ENCODE peak calls at places on chromosomes 11 and 22, in eight cellular contexts. One of them, this sample, is unnamed.

GRCh38 chr22:17890892-17891291 is 116.6 kb upstream of the BID start:
- DNase-seq in GM23338: no peak
- DNase-seq in stimulated activated effector memory CD8-positive, alpha-beta T cell treated with anti-CD3 and anti-CD28 coated beads, Interleukin-12 subunit alpha, Interleukin-12 subunit beta, amount 100 ng/mL, for 72 hours: no peak
- DNase-seq in cardiac fibroblast: no peak
- DNase-seq in heart right ventricle: no peak
- DNase-seq in T-helper 22 cell: no peak
- DNase-seq in ACHN: no peak
- DNase-seq in NCI-H526 treated with DMSO at 0.1 percent for 48 hours: no peak
- DNase-seq in this sample: no peak

GRCh38 chr22:35589071-35589735 is 27.9 kb downstream of the MB start:
- DNase-seq in GM23338: no peak
- DNase-seq in stimulated activated effector memory CD8-positive, alpha-beta T cell treated with anti-CD3 and anti-CD28 coated beads, Interleukin-12 subunit alpha, Interleukin-12 subunit beta, amount 100 ng/mL, for 72 hours: no peak
- DNase-seq in cardiac fibroblast: peak
- DNase-seq in heart right ventricle: no peak
- DNase-seq in T-helper 22 cell: no peak
- DNase-seq in ACHN: peak
- DNase-seq in NCI-H526 treated with DMSO at 0.1 percent for 48 hours: no peak
- DNase-seq in this sample: peak

GRCh38 chr11:16494918-16495691 is 138.8 kb upstream of the SOX6 start:
- DNase-seq in GM23338: no peak
- DNase-seq in stimulated activated effector memory CD8-positive, alpha-beta T cell treated with anti-CD3 and anti-CD28 coated beads, Interleukin-12 subunit alpha, Interleukin-12 subunit beta, amount 100 ng/mL, for 72 hours: no peak
- DNase-seq in cardiac fibroblast: no peak
- DNase-seq in heart right ventricle: no peak
- DNase-seq in T-helper 22 cell: no peak
- DNase-seq in ACHN: no peak
- DNase-seq in NCI-H526 treated with DMSO at 0.1 percent for 48 hours: no peak
- DNase-seq in this sample: no peak

GRCh38 chr11:59610289-59610688 is 5.3 kb downstream of the OSBP start:
- DNase-seq in GM23338: no peak
- DNase-seq in stimulated activated effector memory CD8-positive, alpha-beta T cell treated with anti-CD3 and anti-CD28 coated beads, Interleukin-12 subunit alpha, Interleukin-12 subunit beta, amount 100 ng/mL, for 72 hours: no peak
- DNase-seq in cardiac fibroblast: no peak
- DNase-seq in heart right ventricle: no peak
- DNase-seq in T-helper 22 cell: no peak
- DNase-seq in ACHN: no peak
- DNase-seq in NCI-H526 treated with DMSO at 0.1 percent for 48 hours: no peak
- DNase-seq in this sample: no peak

GRCh38 chr11:18633256-18634139 is 644 bp downstream of the SPTY2D1 start:
- DNase-seq in GM23338: peak
- DNase-seq in stimulated activated effector memory CD8-positive, alpha-beta T cell treated with anti-CD3 and anti-CD28 coated beads, Interleukin-12 subunit alpha, Interleukin-12 subunit beta, amount 100 ng/mL, for 72 hours: peak
- DNase-seq in cardiac fibroblast: peak
- DNase-seq in heart right ventricle: peak
- DNase-seq in T-helper 22 cell: no peak
- DNase-seq in ACHN: peak
- DNase-seq in NCI-H526 treated with DMSO at 0.1 percent for 48 hours: peak
- DNase-seq in this sample: no peak

GRCh38 chr22:27412866-27413445 is 388.6 kb downstream of the MN1 start:
- DNase-seq in GM23338: no peak
- DNase-seq in stimulated activated effector memory CD8-positive, alpha-beta T cell treated with anti-CD3 and anti-CD28 coated beads, Interleukin-12 subunit alpha, Interleukin-12 subunit beta, amount 100 ng/mL, for 72 hours: no peak
- DNase-seq in cardiac fibroblast: no peak
- DNase-seq in heart right ventricle: no peak
- DNase-seq in T-helper 22 cell: no peak
- DNase-seq in ACHN: no peak
- DNase-seq in NCI-H526 treated with DMSO at 0.1 percent for 48 hours: no peak
- DNase-seq in this sample: no peak

GRCh38 chr11:83836883-83837654 is 550.9 kb upstream of the CCDC90B start:
- DNase-seq in GM23338: peak
- DNase-seq in stimulated activated effector memory CD8-positive, alpha-beta T cell treated with anti-CD3 and anti-CD28 coated beads, Interleukin-12 subunit alpha, Interleukin-12 subunit beta, amount 100 ng/mL, for 72 hours: no peak
- DNase-seq in cardiac fibroblast: peak
- DNase-seq in heart right ventricle: peak
- DNase-seq in T-helper 22 cell: no peak
- DNase-seq in ACHN: peak
- DNase-seq in NCI-H526 treated with DMSO at 0.1 percent for 48 hours: peak
- DNase-seq in this sample: no peak

GRCh38 chr11:130055637-130056036 is 14.1 kb upstream of the APLP2 start:
- DNase-seq in GM23338: no peak
- DNase-seq in stimulated activated effector memory CD8-positive, alpha-beta T cell treated with anti-CD3 and anti-CD28 coated beads, Interleukin-12 subunit alpha, Interleukin-12 subunit beta, amount 100 ng/mL, for 72 hours: no peak
- DNase-seq in cardiac fibroblast: peak
- DNase-seq in heart right ventricle: no peak
- DNase-seq in T-helper 22 cell: no peak
- DNase-seq in ACHN: no peak
- DNase-seq in NCI-H526 treated with DMSO at 0.1 percent for 48 hours: no peak
- DNase-seq in this sample: no peak

GRCh38 chr11:69664103-69664775 is 10.9 kb downstream of the LTO1 start:
- DNase-seq in GM23338: no peak
- DNase-seq in stimulated activated effector memory CD8-positive, alpha-beta T cell treated with anti-CD3 and anti-CD28 coated beads, Interleukin-12 subunit alpha, Interleukin-12 subunit beta, amount 100 ng/mL, for 72 hours: no peak
- DNase-seq in cardiac fibroblast: no peak
- DNase-seq in heart right ventricle: no peak
- DNase-seq in T-helper 22 cell: no peak
- DNase-seq in ACHN: no peak
- DNase-seq in NCI-H526 treated with DMSO at 0.1 percent for 48 hours: no peak
- DNase-seq in this sample: no peak

GRCh38 chr22:43153916-43154315 is 2.6 kb downstream of the TSPO start:
- DNase-seq in GM23338: no peak
- DNase-seq in stimulated activated effector memory CD8-positive, alpha-beta T cell treated with anti-CD3 and anti-CD28 coated beads, Interleukin-12 subunit alpha, Interleukin-12 subunit beta, amount 100 ng/mL, for 72 hours: no peak
- DNase-seq in cardiac fibroblast: no peak
- DNase-seq in heart right ventricle: no peak
- DNase-seq in T-helper 22 cell: no peak
- DNase-seq in ACHN: no peak
- DNase-seq in NCI-H526 treated with DMSO at 0.1 percent for 48 hours: no peak
- DNase-seq in this sample: no peak

GRCh38 chr11:112292785-112293407 is 32.2 kb upstream of the PLET1 start:
- DNase-seq in GM23338: no peak
- DNase-seq in stimulated activated effector memory CD8-positive, alpha-beta T cell treated with anti-CD3 and anti-CD28 coated beads, Interleukin-12 subunit alpha, Interleukin-12 subunit beta, amount 100 ng/mL, for 72 hours: no peak
- DNase-seq in cardiac fibroblast: peak
- DNase-seq in heart right ventricle: no peak
- DNase-seq in T-helper 22 cell: no peak
- DNase-seq in ACHN: peak
- DNase-seq in NCI-H526 treated with DMSO at 0.1 percent for 48 hours: no peak
- DNase-seq in this sample: peak

GRCh38 chr11:64947202-64947814 is 11.6 kb upstream of the GPHA2 start:
- DNase-seq in GM23338: no peak
- DNase-seq in stimulated activated effector memory CD8-positive, alpha-beta T cell treated with anti-CD3 and anti-CD28 coated beads, Interleukin-12 subunit alpha, Interleukin-12 subunit beta, amount 100 ng/mL, for 72 hours: no peak
- DNase-seq in cardiac fibroblast: peak
- DNase-seq in heart right ventricle: no peak
- DNase-seq in T-helper 22 cell: no peak
- DNase-seq in ACHN: no peak
- DNase-seq in NCI-H526 treated with DMSO at 0.1 percent for 48 hours: no peak
- DNase-seq in this sample: no peak

GRCh38 chr11:94838027-94838610 is 70.0 kb downstream of the AMOTL1 start:
- DNase-seq in GM23338: no peak
- DNase-seq in stimulated activated effector memory CD8-positive, alpha-beta T cell treated with anti-CD3 and anti-CD28 coated beads, Interleukin-12 subunit alpha, Interleukin-12 subunit beta, amount 100 ng/mL, for 72 hours: no peak
- DNase-seq in cardiac fibroblast: no peak
- DNase-seq in heart right ventricle: no peak
- DNase-seq in T-helper 22 cell: no peak
- DNase-seq in ACHN: no peak
- DNase-seq in NCI-H526 treated with DMSO at 0.1 percent for 48 hours: no peak
- DNase-seq in this sample: no peak

GRCh38 chr11:119461250-119461963 is 38.4 kb upstream of the THY1 start:
- DNase-seq in GM23338: peak
- DNase-seq in stimulated activated effector memory CD8-positive, alpha-beta T cell treated with anti-CD3 and anti-CD28 coated beads, Interleukin-12 subunit alpha, Interleukin-12 subunit beta, amount 100 ng/mL, for 72 hours: no peak
- DNase-seq in cardiac fibroblast: no peak
- DNase-seq in heart right ventricle: no peak
- DNase-seq in T-helper 22 cell: no peak
- DNase-seq in ACHN: no peak
- DNase-seq in NCI-H526 treated with DMSO at 0.1 percent for 48 hours: no peak
- DNase-seq in this sample: no peak

GRCh38 chr22:46352691-46353386 is 17.3 kb downstream of the TRMU start:
- DNase-seq in GM23338: no peak
- DNase-seq in stimulated activated effector memory CD8-positive, alpha-beta T cell treated with anti-CD3 and anti-CD28 coated beads, Interleukin-12 subunit alpha, Interleukin-12 subunit beta, amount 100 ng/mL, for 72 hours: no peak
- DNase-seq in cardiac fibroblast: peak
- DNase-seq in heart right ventricle: peak
- DNase-seq in T-helper 22 cell: no peak
- DNase-seq in ACHN: peak
- DNase-seq in NCI-H526 treated with DMSO at 0.1 percent for 48 hours: no peak
- DNase-seq in this sample: no peak

GRCh38 chr22:45708145-45708544 is 36.5 kb downstream of the ATXN10 start:
- DNase-seq in GM23338: no peak
- DNase-seq in stimulated activated effector memory CD8-positive, alpha-beta T cell treated with anti-CD3 and anti-CD28 coated beads, Interleukin-12 subunit alpha, Interleukin-12 subunit beta, amount 100 ng/mL, for 72 hours: no peak
- DNase-seq in cardiac fibroblast: no peak
- DNase-seq in heart right ventricle: no peak
- DNase-seq in T-helper 22 cell: no peak
- DNase-seq in ACHN: no peak
- DNase-seq in NCI-H526 treated with DMSO at 0.1 percent for 48 hours: no peak
- DNase-seq in this sample: no peak

GRCh38 chr11:9057032-9057431 is 34.4 kb downstream of the SCUBE2 start:
- DNase-seq in GM23338: no peak
- DNase-seq in stimulated activated effector memory CD8-positive, alpha-beta T cell treated with anti-CD3 and anti-CD28 coated beads, Interleukin-12 subunit alpha, Interleukin-12 subunit beta, amount 100 ng/mL, for 72 hours: no peak
- DNase-seq in cardiac fibroblast: no peak
- DNase-seq in heart right ventricle: no peak
- DNase-seq in T-helper 22 cell: no peak
- DNase-seq in ACHN: no peak
- DNase-seq in NCI-H526 treated with DMSO at 0.1 percent for 48 hours: no peak
- DNase-seq in this sample: no peak

GRCh38 chr11:79179087-79179486 is 261.7 kb downstream of the TENM4 start:
- DNase-seq in GM23338: no peak
- DNase-seq in stimulated activated effector memory CD8-positive, alpha-beta T cell treated with anti-CD3 and anti-CD28 coated beads, Interleukin-12 subunit alpha, Interleukin-12 subunit beta, amount 100 ng/mL, for 72 hours: no peak
- DNase-seq in cardiac fibroblast: no peak
- DNase-seq in heart right ventricle: no peak
- DNase-seq in T-helper 22 cell: no peak
- DNase-seq in ACHN: no peak
- DNase-seq in NCI-H526 treated with DMSO at 0.1 percent for 48 hours: peak
- DNase-seq in this sample: no peak

GRCh38 chr11:70885721-70886305 is 366.6 kb downstream of the SHANK2 start:
- DNase-seq in GM23338: no peak
- DNase-seq in stimulated activated effector memory CD8-positive, alpha-beta T cell treated with anti-CD3 and anti-CD28 coated beads, Interleukin-12 subunit alpha, Interleukin-12 subunit beta, amount 100 ng/mL, for 72 hours: no peak
- DNase-seq in cardiac fibroblast: peak
- DNase-seq in heart right ventricle: no peak
- DNase-seq in T-helper 22 cell: no peak
- DNase-seq in ACHN: no peak
- DNase-seq in NCI-H526 treated with DMSO at 0.1 percent for 48 hours: no peak
- DNase-seq in this sample: peak

GRCh38 chr11:67117667-67118058 is 1.4 kb upstream of the KDM2A start:
- DNase-seq in GM23338: peak
- DNase-seq in stimulated activated effector memory CD8-positive, alpha-beta T cell treated with anti-CD3 and anti-CD28 coated beads, Interleukin-12 subunit alpha, Interleukin-12 subunit beta, amount 100 ng/mL, for 72 hours: peak
- DNase-seq in cardiac fibroblast: peak
- DNase-seq in heart right ventricle: peak
- DNase-seq in T-helper 22 cell: peak
- DNase-seq in ACHN: no peak
- DNase-seq in NCI-H526 treated with DMSO at 0.1 percent for 48 hours: no peak
- DNase-seq in this sample: no peak

GRCh38 chr11:124078591-124078990 is 36.7 kb upstream of the VWA5A start:
- DNase-seq in GM23338: no peak
- DNase-seq in stimulated activated effector memory CD8-positive, alpha-beta T cell treated with anti-CD3 and anti-CD28 coated beads, Interleukin-12 subunit alpha, Interleukin-12 subunit beta, amount 100 ng/mL, for 72 hours: no peak
- DNase-seq in cardiac fibroblast: no peak
- DNase-seq in heart right ventricle: no peak
- DNase-seq in T-helper 22 cell: no peak
- DNase-seq in ACHN: no peak
- DNase-seq in NCI-H526 treated with DMSO at 0.1 percent for 48 hours: no peak
- DNase-seq in this sample: no peak

GRCh38 chr11:64306876-64307622 is 1.7 kb downstream of the ESRRA start:
- DNase-seq in GM23338: no peak
- DNase-seq in stimulated activated effector memory CD8-positive, alpha-beta T cell treated with anti-CD3 and anti-CD28 coated beads, Interleukin-12 subunit alpha, Interleukin-12 subunit beta, amount 100 ng/mL, for 72 hours: no peak
- DNase-seq in cardiac fibroblast: peak
- DNase-seq in heart right ventricle: no peak
- DNase-seq in T-helper 22 cell: no peak
- DNase-seq in ACHN: peak
- DNase-seq in NCI-H526 treated with DMSO at 0.1 percent for 48 hours: no peak
- DNase-seq in this sample: no peak

GRCh38 chr11:117438371-117439000 is 110.8 kb downstream of the CEP164 start:
- DNase-seq in GM23338: no peak
- DNase-seq in stimulated activated effector memory CD8-positive, alpha-beta T cell treated with anti-CD3 and anti-CD28 coated beads, Interleukin-12 subunit alpha, Interleukin-12 subunit beta, amount 100 ng/mL, for 72 hours: no peak
- DNase-seq in cardiac fibroblast: peak
- DNase-seq in heart right ventricle: no peak
- DNase-seq in T-helper 22 cell: no peak
- DNase-seq in ACHN: no peak
- DNase-seq in NCI-H526 treated with DMSO at 0.1 percent for 48 hours: no peak
- DNase-seq in this sample: no peak

GRCh38 chr11:114040706-114041211 is 18.8 kb upstream of the ZBTB16 start:
- DNase-seq in GM23338: no peak
- DNase-seq in stimulated activated effector memory CD8-positive, alpha-beta T cell treated with anti-CD3 and anti-CD28 coated beads, Interleukin-12 subunit alpha, Interleukin-12 subunit beta, amount 100 ng/mL, for 72 hours: no peak
- DNase-seq in cardiac fibroblast: peak
- DNase-seq in heart right ventricle: no peak
- DNase-seq in T-helper 22 cell: no peak
- DNase-seq in ACHN: no peak
- DNase-seq in NCI-H526 treated with DMSO at 0.1 percent for 48 hours: no peak
- DNase-seq in this sample: no peak

GRCh38 chr11:17600316-17601205 is 53.5 kb downstream of the OTOG start:
- DNase-seq in GM23338: peak
- DNase-seq in stimulated activated effector memory CD8-positive, alpha-beta T cell treated with anti-CD3 and anti-CD28 coated beads, Interleukin-12 subunit alpha, Interleukin-12 subunit beta, amount 100 ng/mL, for 72 hours: no peak
- DNase-seq in cardiac fibroblast: no peak
- DNase-seq in heart right ventricle: no peak
- DNase-seq in T-helper 22 cell: no peak
- DNase-seq in ACHN: no peak
- DNase-seq in NCI-H526 treated with DMSO at 0.1 percent for 48 hours: no peak
- DNase-seq in this sample: no peak

GRCh38 chr22:24208012-24208749 is 26.9 kb downstream of the SUSD2 start:
- DNase-seq in GM23338: no peak
- DNase-seq in stimulated activated effector memory CD8-positive, alpha-beta T cell treated with anti-CD3 and anti-CD28 coated beads, Interleukin-12 subunit alpha, Interleukin-12 subunit beta, amount 100 ng/mL, for 72 hours: no peak
- DNase-seq in cardiac fibroblast: peak
- DNase-seq in heart right ventricle: peak
- DNase-seq in T-helper 22 cell: no peak
- DNase-seq in ACHN: no peak
- DNase-seq in NCI-H526 treated with DMSO at 0.1 percent for 48 hours: no peak
- DNase-seq in this sample: no peak

GRCh38 chr11:132312616-132313210 is 942.3 kb downstream of the NTM start:
- DNase-seq in GM23338: peak
- DNase-seq in stimulated activated effector memory CD8-positive, alpha-beta T cell treated with anti-CD3 and anti-CD28 coated beads, Interleukin-12 subunit alpha, Interleukin-12 subunit beta, amount 100 ng/mL, for 72 hours: no peak
- DNase-seq in cardiac fibroblast: peak
- DNase-seq in heart right ventricle: no peak
- DNase-seq in T-helper 22 cell: no peak
- DNase-seq in ACHN: peak
- DNase-seq in NCI-H526 treated with DMSO at 0.1 percent for 48 hours: no peak
- DNase-seq in this sample: no peak

This sample was measured in tibial nerve.